ENCODE peak calls at places on chromosomes 1 and 21, in five cellular contexts. U is CD8-positive, alpha-beta memory T cell; F is keratinocyte; X is left ventricle myocardium inferior; I is tibial nerve. Z is an unnamed sample.

GRCh38 chr1:31413405-31414005 is 492 bp downstream of the SERINC2 start:
- DNase-seq in X (peak), I (peak), U (no peak), F (no peak), Z (peak)

GRCh38 chr1:58104960-58105359 is 441.6 kb downstream of the OMA1 start:
- DNase-seq in X (no peak), I (no peak), F (no peak), U (no peak), Z (no peak)

GRCh38 chr1:86741947-86742572 is 37.7 kb downstream of the SH3GLB1 start:
- DNase-seq in X (no peak), F (no peak), U (peak), I (peak), Z (no peak)

GRCh38 chr1:95660736-95661135 is 426.7 kb downstream of the RWDD3 start:
- DNase-seq in X (no peak), F (no peak), I (no peak), U (no peak), Z (no peak)

GRCh38 chr21:45539046-45539795 is 3.0 kb downstream of the SLC19A1 start:
- DNase-seq in X (peak), F (no peak), U (peak), I (no peak), Z (no peak)

GRCh38 chr1:2356911-2357845 is 34.2 kb downstream of the MORN1 start:
- DNase-seq in X (no peak), I (no peak), U (peak), F (no peak), Z (peak)

GRCh38 chr1:110211503-110212164 is 1.5 kb downstream of the KCNC4 start:
- DNase-seq in I (peak), X (no peak), U (no peak), F (no peak), Z (peak)

GRCh38 chr1:40951943-40952743 is 27.4 kb upstream of the CTPS1 start:
- DNase-seq in U (peak), F (peak), I (peak), X (peak), Z (peak)

GRCh38 chr1:172898866-172899265 is 151.9 kb downstream of the TNFSF18 start:
- DNase-seq in I (no peak), F (no peak), X (no peak), U (no peak), Z (no peak)

GRCh38 chr1:190168893-190169292 is 308.8 kb downstream of the BRINP3 start:
- DNase-seq in I (no peak), F (no peak), U (no peak), X (no peak), Z (no peak)

GRCh38 chr1:225980005-225980404 is 19.1 kb downstream of the SDE2 start:
- DNase-seq in I (no peak), U (no peak), F (no peak), X (no peak), Z (no peak)

GRCh38 chr1:18100493-18101063 is 7.0 kb upstream of the IGSF21 start:
- DNase-seq in F (peak), U (no peak), X (peak), I (peak), Z (peak)

GRCh38 chr1:247857069-247857985 is at the start of gene TRIM58:
- DNase-seq in X (no peak), U (no peak), I (no peak), F (no peak), Z (peak)

GRCh38 chr1:15152318-15153183 is 996 bp upstream of the TMEM51 start:
- DNase-seq in U (no peak), I (peak), F (no peak), X (peak), Z (peak)

GRCh38 chr1:232170909-232171308 is 459.0 kb downstream of the SIPA1L2 start:
- DNase-seq in X (no peak), F (no peak), I (no peak), U (no peak), Z (no peak)

GRCh38 chr1:67688526-67689219 is 3.7 kb downstream of the GADD45A start:
- DNase-seq in I (no peak), F (no peak), X (no peak), U (no peak), Z (no peak)

GRCh38 chr1:14516974-14517812 is 81.3 kb upstream of the KAZN start:
- DNase-seq in X (no peak), F (peak), I (no peak), U (no peak), Z (peak)

GRCh38 chr1:230068952-230069684 is 2.1 kb downstream of the GALNT2 start:
- DNase-seq in I (no peak), X (no peak), F (no peak), U (no peak), Z (no peak)

GRCh38 chr21:21807598-21807903 is 809.3 kb downstream of the NCAM2 start:
- DNase-seq in I (no peak), X (no peak), F (no peak), U (no peak), Z (no peak)

GRCh38 chr1:32817159-32817814 is at the start of the genes S100PBP and YARS1:
- DNase-seq in X (peak), I (peak), U (peak), F (peak), Z (peak)

GRCh38 chr1:227776277-227776676 is 39.2 kb upstream of the PRSS38 start:
- DNase-seq in I (no peak), F (no peak), U (no peak), X (no peak), Z (no peak)

GRCh38 chr1:199020904-199021303 is 382.1 kb downstream of the PTPRC start:
- DNase-seq in X (no peak), I (no peak), U (no peak), F (no peak), Z (no peak)

GRCh38 chr1:184933944-184934343 is 40.4 kb downstream of the NIBAN1 start:
- DNase-seq in X (no peak), F (no peak), U (no peak), I (no peak), Z (no peak)

GRCh38 chr1:6801998-6802397 is 16.7 kb downstream of the CAMTA1 start:
- DNase-seq in I (no peak), F (no peak), X (no peak), U (no peak), Z (no peak)

GRCh38 chr1:209609403-209610377 is 26.2 kb downstream of the CAMK1G start:
- DNase-seq in I (no peak), U (no peak), F (peak), X (no peak), Z (no peak)

GRCh38 chr1:115430717-115431116 is 92.7 kb upstream of the NGF start:
- DNase-seq in X (no peak), U (no peak), F (peak), I (no peak), Z (no peak)

GRCh38 chr1:161013591-161014513 is 7.1 kb downstream of the F11R start:
- DNase-seq in U (peak), F (peak), I (peak), X (peak), Z (peak)

GRCh38 chr1:211589782-211590721 is 11.1 kb upstream of the SLC30A1 start:
- DNase-seq in U (no peak), F (no peak), X (peak), I (peak), Z (peak)
- H3K4me3 ChIP-seq in U (no peak), F (no peak), X (no peak), I (no peak), Z (no peak)

DNA sequence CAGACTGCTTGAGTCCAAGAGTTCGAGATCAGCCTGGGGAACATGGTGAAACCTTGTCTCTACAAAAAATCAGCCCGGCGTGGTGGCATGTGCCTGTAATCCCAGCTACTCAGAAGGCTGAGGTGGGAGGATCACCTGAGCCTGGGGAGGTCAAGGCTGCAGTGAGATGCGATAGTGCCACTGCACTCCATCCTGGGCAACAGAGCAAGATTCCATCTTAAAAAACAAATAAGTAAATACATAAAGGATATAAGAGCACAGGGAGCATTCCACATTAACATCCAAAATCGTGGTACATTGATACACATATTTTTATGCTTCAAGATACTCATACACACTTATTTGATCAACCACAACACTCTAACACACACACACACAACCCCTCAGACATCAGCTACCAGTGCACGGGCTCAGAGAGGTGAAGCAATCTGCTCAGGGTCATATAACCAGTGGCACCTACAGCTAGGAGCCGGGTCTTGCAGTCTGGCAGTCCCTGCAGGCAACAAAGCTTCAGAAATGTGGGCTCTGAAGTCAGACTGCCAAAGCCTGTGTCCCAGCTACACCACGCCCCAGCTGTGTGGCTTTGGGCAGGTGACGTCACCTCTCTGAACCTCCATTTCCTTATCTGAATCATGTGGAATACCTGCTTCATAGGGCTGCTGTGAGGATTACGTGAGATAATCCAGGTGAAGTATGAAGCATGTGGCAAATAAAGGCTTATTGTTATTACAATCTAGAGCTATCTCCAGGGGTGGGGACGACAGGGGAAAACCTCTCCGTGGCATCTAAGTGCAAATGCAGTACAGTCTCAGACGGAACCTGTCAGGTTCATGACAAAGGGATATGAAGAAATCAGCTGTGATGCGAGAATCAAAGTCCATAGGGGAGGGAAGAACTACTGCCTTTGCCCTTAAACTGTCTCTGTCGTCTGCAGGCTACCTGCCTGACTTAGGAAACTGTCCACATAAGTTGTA is 4.8 kb upstream of the CRYBG2 start:
- DNase-seq in F (peak), U (peak), I (no peak), X (no peak), Z (no peak)
- H3K27ac ChIP-seq in F (peak), U (no peak), I (peak), X (no peak), Z (no peak)

GRCh38 chr1:156844638-156845037 is 14.3 kb downstream of the INSRR start:
- DNase-seq in X (no peak), I (no peak), U (no peak), F (no peak), Z (no peak)
- H3K4me3 ChIP-seq in X (no peak), I (no peak), U (no peak), F (no peak), Z (no peak)

DNA sequence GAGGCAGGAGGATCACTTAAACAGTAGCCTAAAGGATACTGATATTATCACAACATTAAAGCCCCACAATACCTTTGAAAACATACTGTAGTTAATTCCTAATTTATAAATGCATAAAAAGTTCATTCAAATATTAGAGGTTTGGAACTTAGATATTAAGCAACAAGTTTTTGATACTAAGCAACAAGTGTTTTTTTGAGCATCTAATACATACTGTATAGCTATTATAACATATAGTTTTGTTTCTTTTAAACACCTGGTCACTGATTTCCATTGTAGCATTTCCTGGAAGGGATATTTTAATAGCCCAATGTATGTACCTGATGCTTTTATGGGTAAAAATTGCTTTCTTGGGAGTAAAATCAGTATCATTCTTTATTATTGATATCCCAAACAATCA is 4.5 kb downstream of the UHMK1 start:
- DNase-seq in U (no peak), F (no peak), X (no peak), I (no peak), Z (no peak)
- H3K27ac ChIP-seq in U (no peak), F (no peak), X (no peak), I (no peak), Z (no peak)

GRCh38 chr1:180484490-180484889 is 17.9 kb downstream of the ACBD6 start:
- DNase-seq in F (no peak), X (no peak), I (no peak), U (no peak), Z (no peak)

GRCh38 chr1:180486092-180486491 is 16.3 kb downstream of the ACBD6 start:
- DNase-seq in F (no peak), I (no peak), U (no peak), X (no peak), Z (no peak)

GRCh38 chr1:180482425-180483275 is 19.7 kb downstream of the ACBD6 start:
- DNase-seq in X (no peak), F (peak), I (peak), U (no peak), Z (no peak)
- H3K4me3 ChIP-seq in X (no peak), F (no peak), I (no peak), U (no peak), Z (peak)

DNA sequence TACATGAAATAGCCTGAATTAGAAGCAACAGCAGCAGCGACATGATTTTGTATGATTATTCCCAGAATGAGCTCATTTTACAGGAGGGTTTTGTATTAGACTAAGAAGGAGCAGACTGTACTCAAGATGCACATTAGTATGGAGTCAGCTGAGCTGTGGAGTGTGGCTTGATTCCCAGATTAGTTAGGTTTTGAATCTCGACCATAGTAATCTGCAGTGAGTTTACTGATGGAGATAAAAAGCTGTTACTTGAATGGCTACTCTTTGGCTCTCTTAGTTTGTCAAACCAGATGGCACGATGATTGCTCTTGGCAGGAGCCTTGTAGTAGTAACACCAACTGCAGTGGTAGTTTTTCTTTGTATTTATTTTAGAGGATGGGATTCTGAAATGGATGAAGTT is 143.1 kb downstream of the PHTF1 start:
- DNase-seq in U (no peak), F (no peak), X (no peak), I (no peak), Z (no peak)
- H3K27ac ChIP-seq in U (no peak), F (no peak), X (no peak), I (no peak), Z (no peak)

GRCh38 chr1:89692601-89693503 is 59.9 kb downstream of the LRRC8C start:
- DNase-seq in X (no peak), F (no peak), U (no peak), I (no peak), Z (no peak)
- H3K4me3 ChIP-seq in X (no peak), F (no peak), U (no peak), I (no peak), Z (no peak)

GRCh38 chr1:202952818-202953217 is 5.3 kb downstream of the ADIPOR1 start:
- DNase-seq in F (peak), X (no peak), U (no peak), I (peak), Z (peak)
- H3K27ac ChIP-seq in F (peak), X (peak), U (no peak), I (no peak), Z (no peak)

DNA sequence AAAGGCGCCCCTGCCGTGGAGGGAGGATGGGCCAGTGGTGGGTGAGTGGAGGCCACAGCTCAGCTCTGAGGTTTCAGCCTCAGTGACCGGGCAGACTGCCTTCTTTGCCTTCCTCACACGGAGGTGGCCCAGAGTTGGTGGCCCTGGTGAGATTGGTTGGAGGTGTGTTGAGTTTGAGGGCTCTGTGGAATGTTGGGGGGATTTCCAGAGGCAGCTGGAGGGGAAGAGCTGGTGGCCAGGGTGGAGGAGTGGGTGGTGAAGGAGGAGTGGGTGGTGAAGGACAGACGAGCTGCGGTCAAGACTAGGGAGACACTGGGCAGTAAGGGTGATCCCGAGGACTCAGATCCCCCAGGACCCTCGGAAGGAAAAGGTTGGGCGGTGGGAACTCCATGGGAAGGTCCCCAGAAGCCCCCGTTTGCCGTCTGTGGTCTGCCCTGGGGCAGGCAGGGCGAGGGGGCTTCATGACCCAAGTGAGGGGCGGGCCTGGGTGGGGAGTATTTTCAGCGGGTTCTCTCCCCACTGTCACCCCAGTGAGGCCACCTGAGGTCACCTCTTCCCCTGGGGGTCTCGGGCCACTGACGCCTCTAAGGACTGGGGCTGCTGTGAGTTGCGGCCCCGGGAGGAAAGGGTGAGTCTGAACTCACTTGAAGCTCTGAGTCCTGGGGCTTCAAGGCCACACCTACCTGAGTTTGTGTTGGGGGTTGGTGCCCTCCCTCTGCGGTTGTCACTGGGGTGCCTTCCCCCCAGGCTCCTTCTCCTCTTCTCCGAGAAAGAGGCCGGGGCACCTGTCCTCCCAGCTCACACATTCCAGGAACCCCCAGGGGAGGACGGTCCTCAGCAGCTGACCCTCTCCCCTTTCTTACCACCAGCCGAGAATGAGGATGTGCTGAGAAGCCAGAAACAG is 22.7 kb upstream of the PIK3CD start:
- DNase-seq in X (no peak), I (no peak), U (peak), F (no peak), Z (no peak)
- H3K4me3 ChIP-seq in X (no peak), I (no peak), U (peak), F (no peak), Z (no peak)

Z was measured in right cardiac atrium.